ENCODE peak calls at places on chromosomes 1 and 21, in ten cellular contexts. A is skeletal muscle cell; T is activated CD4-positive, alpha-beta T cell treated with anti-CD3 and anti-CD28 coated beads for 1 hour; S is fibroblast of pulmonary artery; F is left lobe of liver; G is GDM1; I is NCI-H774; O is stimulated activated CD4-positive, alpha-beta T cell treated with anti-CD3 and anti-CD28 coated beads, TNF-alpha, amount 100 ng/mL, for 24 hours; K is NCI-H1105; C is choroid plexus epithelial cell. N is an unnamed sample.

GRCh38 chr1:208975456-208975855 is 608.1 kb upstream of the CAMK1G start:
- DNase-seq in A (no peak), T (no peak), S (no peak), F (no peak), G (no peak), I (no peak), O (no peak), K (no peak), C (no peak), N (no peak)

GRCh38 chr1:112237983-112238515 is 158.0 kb upstream of the CTTNBP2NL start:
- DNase-seq in A (no peak), T (no peak), S (no peak), F (no peak), G (no peak), I (peak), O (no peak), K (no peak), C (no peak), N (no peak)

GRCh38 chr1:205938682-205939081 is 4.6 kb downstream of the SLC26A9 start:
- DNase-seq in A (no peak), T (no peak), S (no peak), F (no peak), G (no peak), I (no peak), O (no peak), K (no peak), C (no peak), N (no peak)

GRCh38 chr1:117572546-117572945 is 33.3 kb upstream of the TENT5C start:
- DNase-seq in A (no peak), T (no peak), S (no peak), F (peak), G (peak), I (no peak), O (no peak), K (no peak), C (no peak), N (peak)

GRCh38 chr21:36430841-36431240 is 45.6 kb downstream of the CHAF1B start:
- DNase-seq in A (no peak), T (no peak), S (peak), F (no peak), G (no peak), I (no peak), O (no peak), K (no peak), C (peak), N (no peak)

GRCh38 chr1:19610282-19610978 is 33.7 kb upstream of the NBL1 start:
- DNase-seq in A (no peak), T (no peak), S (peak), F (no peak), G (no peak), I (no peak), O (no peak), K (no peak), C (no peak), N (no peak)

GRCh38 chr1:8055973-8056372 is 29.9 kb upstream of the ERRFI1 start:
- DNase-seq in A (peak), T (no peak), S (peak), F (no peak), G (no peak), I (no peak), O (no peak), K (no peak), C (peak), N (no peak)

GRCh38 chr1:3959361-3959760 is 59.3 kb upstream of the C1orf174 start:
- DNase-seq in A (no peak), T (no peak), S (no peak), F (no peak), G (no peak), I (no peak), O (no peak), K (no peak), C (no peak), N (no peak)

GRCh38 chr1:165903672-165904071 is 76.3 kb downstream of the UCK2 start:
- DNase-seq in A (no peak), T (no peak), S (peak), F (no peak), G (peak), I (no peak), O (no peak), K (peak), C (peak), N (no peak)

GRCh38 chr1:90952906-90953305 is 68.9 kb downstream of the ZNF644 start:
- DNase-seq in A (no peak), T (no peak), S (no peak), F (no peak), G (no peak), I (no peak), O (no peak), K (no peak), C (no peak), N (no peak)

GRCh38 chr1:22457356-22457755 is 5.7 kb downstream of the ZBTB40 start:
- DNase-seq in A (no peak), T (no peak), S (peak), F (no peak), G (no peak), I (no peak), O (no peak), K (no peak), C (peak), N (no peak)

GRCh38 chr1:94022471-94023189 is 98.3 kb downstream of the ABCA4 start:
- DNase-seq in A (peak), T (no peak), S (peak), F (no peak), G (no peak), I (no peak), O (no peak), K (no peak), C (peak), N (no peak)

GRCh38 chr1:62508187-62508758 is 71.4 kb downstream of the USP1 start:
- DNase-seq in A (no peak), T (no peak), S (peak), F (no peak), G (no peak), I (no peak), O (no peak), K (peak), C (peak), N (no peak)

GRCh38 chr1:161119379-161120061 is 1.6 kb downstream of the NIT1 start:
- DNase-seq in A (peak), T (peak), S (peak), F (peak), G (no peak), I (no peak), O (peak), K (no peak), C (peak), N (peak)

GRCh38 chr1:227362039-227362438 is 43.7 kb upstream of the CDC42BPA start:
- DNase-seq in A (no peak), T (no peak), S (peak), F (no peak), G (no peak), I (no peak), O (no peak), K (no peak), C (peak), N (no peak)

GRCh38 chr1:15430787-15431570 is 7.3 kb upstream of the CTRC start:
- DNase-seq in A (no peak), T (peak), S (peak), F (peak), G (peak), I (no peak), O (peak), K (peak), C (peak), N (peak)

GRCh38 chr1:212465311-212465710 is 32.6 kb downstream of the NENF start:
- DNase-seq in A (no peak), T (no peak), S (no peak), F (no peak), G (no peak), I (no peak), O (no peak), K (no peak), C (no peak), N (no peak)

GRCh38 chr1:161843156-161843555 is 77.0 kb downstream of the ATF6 start:
- DNase-seq in A (no peak), T (no peak), S (peak), F (no peak), G (peak), I (no peak), O (no peak), K (no peak), C (no peak), N (no peak)

GRCh38 chr1:200869376-200869752 is 3.4 kb upstream of the GPR25 start:
- DNase-seq in A (no peak), T (no peak), S (no peak), F (no peak), G (no peak), I (no peak), O (no peak), K (no peak), C (no peak), N (no peak)

GRCh38 chr1:63635681-63636080 is 42.5 kb downstream of the PGM1 start:
- DNase-seq in A (peak), T (no peak), S (peak), F (no peak), G (no peak), I (no peak), O (no peak), K (no peak), C (peak), N (no peak)

GRCh38 chr1:107263291-107263790 is 122.5 kb downstream of the NTNG1 start:
- DNase-seq in A (no peak), T (no peak), S (no peak), F (no peak), G (no peak), I (no peak), O (no peak), K (no peak), C (no peak), N (no peak)

GRCh38 chr1:81174811-81175476 is 625.8 kb upstream of the ADGRL2 start:
- DNase-seq in A (no peak), T (no peak), S (peak), F (no peak), G (no peak), I (no peak), O (no peak), K (no peak), C (peak), N (no peak)

GRCh38 chr21:30227128-30227527 is 11.2 kb upstream of the CLDN8 start:
- DNase-seq in A (no peak), T (no peak), S (no peak), F (no peak), G (no peak), I (no peak), O (no peak), K (no peak), C (no peak), N (no peak)

GRCh38 chr1:76901158-76901767 is 34.0 kb downstream of the ST6GALNAC5 start:
- DNase-seq in A (peak), T (no peak), S (peak), F (no peak), G (peak), I (no peak), O (peak), K (peak), C (peak), N (no peak)

GRCh38 chr1:32273389-32274208 is 18.3 kb upstream of the HDAC1 start:
- DNase-seq in A (no peak), T (peak), S (no peak), F (no peak), G (no peak), I (peak), O (peak), K (peak), C (no peak), N (peak)